ENCODE peak calls at places on chromosome 16, in eight cellular contexts. N, P, X, S, I, E, K and F are unnamed samples.

GRCh38 chr16:35325936-35326335 is 1866.5 kb downstream of the TP53TG3F start:
- DNase-seq in N (no peak), S (no peak), I (no peak), E (no peak), P (no peak), K (no peak), X (no peak), F (no peak)

GRCh38 chr16:87556941-87557459 is 45.3 kb upstream of the JPH3 start:
- DNase-seq in S (no peak), N (no peak), X (no peak), E (no peak), I (no peak), P (no peak), K (no peak), F (no peak)

GRCh38 chr16:23521037-23521743 is 10.9 kb upstream of the GGA2 start:
- DNase-seq in K (no peak), P (no peak), I (no peak), S (no peak), N (no peak), E (no peak), X (no peak), F (no peak)

GRCh38 chr16:86202267-86202666 is 303.3 kb downstream of the IRF8 start:
- DNase-seq in K (no peak), S (no peak), N (no peak), P (no peak), X (no peak), E (no peak), I (no peak), F (no peak)

GRCh38 chr16:58264007-58264406 is 30.8 kb downstream of the PRSS54 start:
- DNase-seq in P (no peak), E (no peak), I (no peak), S (no peak), X (no peak), K (no peak), N (no peak), F (no peak)

GRCh38 chr16:1048442-1049112 is 24.0 kb upstream of the SSTR5 start:
- DNase-seq in N (no peak), S (no peak), K (no peak), P (no peak), X (peak), E (peak), I (no peak), F (peak)

GRCh38 chr16:72517154-72517553 is 345.2 kb upstream of the PMFBP1 start:
- DNase-seq in P (no peak), K (no peak), I (no peak), N (no peak), E (no peak), X (no peak), S (no peak), F (no peak)

GRCh38 chr16:72332926-72333325 is 161.0 kb upstream of the PMFBP1 start:
- DNase-seq in N (no peak), K (no peak), I (no peak), X (no peak), S (no peak), P (no peak), E (no peak), F (no peak)

GRCh38 chr16:51404386-51404785 is 253.3 kb upstream of the SALL1 start:
- DNase-seq in N (no peak), K (no peak), P (no peak), E (peak), X (no peak), I (no peak), S (no peak), F (no peak)

GRCh38 chr16:85899444-85899843 is 482 bp downstream of the IRF8 start:
- DNase-seq in X (no peak), S (no peak), I (no peak), E (no peak), K (no peak), P (no peak), N (no peak), F (no peak)

GRCh38 chr16:78317871-78318270 is 218.4 kb downstream of the WWOX start:
- DNase-seq in E (no peak), I (no peak), N (no peak), X (no peak), S (no peak), P (no peak), K (no peak), F (no peak)

GRCh38 chr16:32116080-32116479 is 137.0 kb upstream of the TP53TG3D start:
- DNase-seq in K (no peak), N (no peak), S (no peak), E (no peak), X (no peak), P (no peak), I (no peak), F (no peak)